ENCODE peak calls at places on chromosomes 4 and X, in eight cellular contexts. P, I, A, B, W, V, G and Q are unnamed samples.

GRCh38 chr4:30868257-30868656 is 148.1 kb downstream of the PCDH7 start:
- DNase-seq in P (no peak), I (no peak), A (no peak), B (no peak), W (no peak), V (no peak), G (no peak), Q (no peak)

GRCh38 chr4:2805712-2806391 is 13.0 kb downstream of the SH3BP2 start:
- DNase-seq in P (no peak), I (no peak), A (no peak), B (no peak), W (no peak), V (no peak), G (no peak), Q (peak)

GRCh38 chr4:122346036-122346435 is 32.8 kb upstream of the ADAD1 start:
- DNase-seq in P (no peak), I (peak), A (no peak), B (no peak), W (peak), V (no peak), G (no peak), Q (no peak)

GRCh38 chr4:116027311-116027710 is 913.9 kb upstream of the NDST4 start:
- DNase-seq in P (no peak), I (no peak), A (no peak), B (no peak), W (no peak), V (no peak), G (no peak), Q (no peak)

GRCh38 chr4:25800253-25800652 is 62.5 kb downstream of the SEL1L3 start:
- DNase-seq in P (no peak), I (no peak), A (no peak), B (no peak), W (no peak), V (no peak), G (no peak), Q (no peak)

GRCh38 chr4:26015133-26015651 is 101.2 kb downstream of the SMIM20 start:
- DNase-seq in P (no peak), I (peak), A (no peak), B (no peak), W (peak), V (peak), G (peak), Q (no peak)

GRCh38 chrX:15465896-15466651 is 27.1 kb downstream of the PIR start:
- DNase-seq in P (no peak), I (no peak), A (no peak), B (no peak), W (peak), V (no peak), G (no peak), Q (no peak)

GRCh38 chrX:149818652-149819051 is 36.9 kb downstream of the MAGEA9 start:
- DNase-seq in P (no peak), I (no peak), A (no peak), B (no peak), W (no peak), V (no peak), G (no peak), Q (no peak)

GRCh38 chrX:27186671-27187070 is 276.5 kb downstream of the PPP4R3C start:
- DNase-seq in P (peak), I (peak), A (no peak), B (no peak), W (peak), V (peak), G (no peak), Q (no peak)

GRCh38 chr4:160375746-160376452 is 1273.0 kb downstream of the RAPGEF2 start:
- DNase-seq in P (no peak), I (no peak), A (no peak), B (no peak), W (no peak), V (peak), G (no peak), Q (no peak)

GRCh38 chr4:54064317-54065275 is at the start of gene CHIC2:
- DNase-seq in P (peak), I (peak), A (peak), B (peak), W (peak), V (peak), G (peak), Q (peak)

GRCh38 chrX:133969191-133969590 is 16.2 kb downstream of the GPC3 start:
- DNase-seq in P (no peak), I (no peak), A (no peak), B (no peak), W (no peak), V (no peak), G (no peak), Q (no peak)

GRCh38 chr4:32858971-32859370 is 2138.8 kb downstream of the PCDH7 start:
- DNase-seq in P (no peak), I (no peak), A (no peak), B (no peak), W (peak), V (peak), G (no peak), Q (no peak)

GRCh38 chr4:7303561-7303960 is 111.2 kb downstream of the SORCS2 start:
- DNase-seq in P (no peak), I (no peak), A (no peak), B (no peak), W (no peak), V (no peak), G (no peak), Q (no peak)

GRCh38 chr4:140094701-140095420 is 59.1 kb downstream of the MAML3 start:
- DNase-seq in P (no peak), I (no peak), A (no peak), B (peak), W (no peak), V (no peak), G (peak), Q (no peak)

GRCh38 chr4:23775694-23776093 is 114.2 kb downstream of the PPARGC1A start:
- DNase-seq in P (no peak), I (no peak), A (no peak), B (no peak), W (no peak), V (no peak), G (no peak), Q (no peak)

GRCh38 chrX:47751670-47752069 is 85.0 kb upstream of the ZNF81 start:
- DNase-seq in P (no peak), I (peak), A (peak), B (no peak), W (peak), V (no peak), G (no peak), Q (no peak)

GRCh38 chr4:97576955-97577354 is 566.3 kb downstream of the STPG2 start:
- DNase-seq in P (no peak), I (no peak), A (no peak), B (no peak), W (no peak), V (no peak), G (no peak), Q (no peak)

GRCh38 chr4:7733801-7734650 is 205.6 kb downstream of the AFAP1 start:
- DNase-seq in P (no peak), I (no peak), A (no peak), B (no peak), W (no peak), V (no peak), G (no peak), Q (no peak)

GRCh38 chr4:39319678-39320077 is 46.5 kb downstream of the RFC1 start:
- DNase-seq in P (no peak), I (peak), A (no peak), B (no peak), W (peak), V (peak), G (no peak), Q (no peak)

GRCh38 chr4:1327526-1328266 is 19.3 kb upstream of the UVSSA start:
- DNase-seq in P (no peak), I (no peak), A (no peak), B (no peak), W (no peak), V (no peak), G (no peak), Q (no peak)

GRCh38 chr4:57078685-57079521 is 31.3 kb downstream of the IGFBP7 start:
- DNase-seq in P (peak), I (no peak), A (no peak), B (no peak), W (peak), V (peak), G (no peak), Q (no peak)

GRCh38 chr4:80266902-80267380 is 477 bp downstream of the FGF5 start:
- DNase-seq in P (no peak), I (peak), A (no peak), B (no peak), W (peak), V (peak), G (peak), Q (no peak)

GRCh38 chrX:281166-281999 is at the start of gene PLCXD1:
- DNase-seq in P (peak), I (no peak), A (no peak), B (no peak), W (peak), V (no peak), G (no peak), Q (peak)

GRCh38 chr4:172055498-172055897 is 242.3 kb downstream of the GALNTL6 start:
- DNase-seq in P (no peak), I (no peak), A (no peak), B (no peak), W (no peak), V (no peak), G (no peak), Q (no peak)

GRCh38 chr4:137359691-137360315 is 172.5 kb downstream of the PCDH18 start:
- DNase-seq in P (no peak), I (no peak), A (no peak), B (no peak), W (no peak), V (no peak), G (no peak), Q (no peak)

GRCh38 chr4:10180927-10181744 is 64.5 kb upstream of the WDR1 start:
- DNase-seq in P (no peak), I (peak), A (no peak), B (peak), W (peak), V (peak), G (no peak), Q (no peak)

GRCh38 chrX:151724563-151725337 is 8.9 kb downstream of the FATE1 start:
- DNase-seq in P (no peak), I (no peak), A (no peak), B (no peak), W (no peak), V (no peak), G (no peak), Q (no peak)

GRCh38 chr4:110058677-110059076 is 139.7 kb downstream of the ELOVL6 start:
- DNase-seq in P (no peak), I (no peak), A (no peak), B (no peak), W (no peak), V (no peak), G (no peak), Q (no peak)

GRCh38 chrX:53116101-53116500 is 22.2 kb downstream of the KANTR start:
- DNase-seq in P (no peak), I (no peak), A (no peak), B (no peak), W (peak), V (peak), G (no peak), Q (no peak)

GRCh38 chr4:182885738-182886077 is 31.5 kb downstream of the DCTD start:
- DNase-seq in P (no peak), I (no peak), A (no peak), B (no peak), W (peak), V (no peak), G (no peak), Q (no peak)

GRCh38 chr4:126144838-126145237 is 830.1 kb downstream of the FAT4 start:
- DNase-seq in P (no peak), I (peak), A (no peak), B (no peak), W (no peak), V (no peak), G (no peak), Q (no peak)

GRCh38 chr4:121978169-121978516 is 26.3 kb upstream of the TRPC3 start:
- DNase-seq in P (no peak), I (no peak), A (no peak), B (no peak), W (no peak), V (no peak), G (no peak), Q (no peak)

GRCh38 chr4:4574052-4574451 is 32.2 kb upstream of the STX18 start:
- DNase-seq in P (no peak), I (no peak), A (no peak), B (no peak), W (no peak), V (no peak), G (no peak), Q (peak)

GRCh38 chrX:13646154-13646549 is 6.8 kb upstream of the TCEANC start:
- DNase-seq in P (peak), I (peak), A (no peak), B (no peak), W (peak), V (peak), G (peak), Q (peak)

GRCh38 chrX:69038826-69039225 is 126.4 kb downstream of the PJA1 start:
- DNase-seq in P (no peak), I (no peak), A (no peak), B (no peak), W (no peak), V (no peak), G (no peak), Q (no peak)

GRCh38 chrX:39171686-39172085 is 370.4 kb downstream of the MID1IP1 start:
- DNase-seq in P (no peak), I (no peak), A (no peak), B (no peak), W (no peak), V (no peak), G (no peak), Q (no peak)

GRCh38 chr4:138055890-138056289 is 186.3 kb downstream of the SLC7A11 start:
- DNase-seq in P (no peak), I (peak), A (no peak), B (no peak), W (peak), V (no peak), G (no peak), Q (no peak)

GRCh38 chr4:47686294-47686872 is 151.5 kb downstream of the CORIN start:
- DNase-seq in P (peak), I (peak), A (peak), B (peak), W (peak), V (peak), G (no peak), Q (no peak)

GRCh38 chrX:110004210-110004609 is 1.3 kb downstream of the TMEM164 start:
- DNase-seq in P (no peak), I (no peak), A (no peak), B (no peak), W (no peak), V (no peak), G (no peak), Q (peak)